ENCODE peak calls at places on chromosomes 12 and 14, in five cellular contexts. One of them, this sample, is unnamed.

GRCh38 chr14:58808828-58809227 is 171.1 kb downstream of the DACT1 start:
- DNase-seq in fibroblast of the aortic adventitia: no peak
- DNase-seq in ovary: peak
- DNase-seq in GM12865: no peak
- DNase-seq in DND-41: no peak
- DNase-seq in this sample: no peak

GRCh38 chr14:68255697-68256178 is 436.2 kb downstream of the RAD51B start:
- DNase-seq in fibroblast of the aortic adventitia: peak
- DNase-seq in ovary: no peak
- DNase-seq in GM12865: no peak
- DNase-seq in DND-41: no peak
- DNase-seq in this sample: no peak

GRCh38 chr12:124853781-124854636 is 9.7 kb downstream of the SCARB1 start:
- DNase-seq in fibroblast of the aortic adventitia: no peak
- DNase-seq in ovary: no peak
- DNase-seq in GM12865: no peak
- DNase-seq in DND-41: no peak
- DNase-seq in this sample: no peak

GRCh38 chr14:59925797-59926196 is 5.9 kb downstream of the LRRC9 start:
- DNase-seq in fibroblast of the aortic adventitia: no peak
- DNase-seq in ovary: no peak
- DNase-seq in GM12865: no peak
- DNase-seq in DND-41: no peak
- DNase-seq in this sample: no peak

GRCh38 chr14:56085471-56085870 is 32.7 kb upstream of the PELI2 start:
- DNase-seq in fibroblast of the aortic adventitia: no peak
- DNase-seq in ovary: no peak
- DNase-seq in GM12865: no peak
- DNase-seq in DND-41: no peak
- DNase-seq in this sample: no peak

GRCh38 chr14:73633115-73633514 is 11.7 kb upstream of the DNAL1 start:
- DNase-seq in fibroblast of the aortic adventitia: no peak
- DNase-seq in ovary: no peak
- DNase-seq in GM12865: no peak
- DNase-seq in DND-41: no peak
- DNase-seq in this sample: no peak

GRCh38 chr14:61678966-61679365 is 16.3 kb upstream of the HIF1A start:
- DNase-seq in fibroblast of the aortic adventitia: no peak
- DNase-seq in ovary: no peak
- DNase-seq in GM12865: no peak
- DNase-seq in DND-41: no peak
- DNase-seq in this sample: no peak

GRCh38 chr14:79448922-79449321 is 762.4 kb downstream of the DIO2 start:
- DNase-seq in fibroblast of the aortic adventitia: no peak
- DNase-seq in ovary: no peak
- DNase-seq in GM12865: no peak
- DNase-seq in DND-41: no peak
- DNase-seq in this sample: no peak

GRCh38 chr12:124588018-124588634 is 20.7 kb upstream of the NCOR2 start:
- DNase-seq in fibroblast of the aortic adventitia: no peak
- DNase-seq in ovary: no peak
- DNase-seq in GM12865: no peak
- DNase-seq in DND-41: no peak
- DNase-seq in this sample: no peak

GRCh38 chr14:51442513-51443175 is 202.6 kb downstream of the TMX1 start:
- DNase-seq in fibroblast of the aortic adventitia: peak
- DNase-seq in ovary: no peak
- DNase-seq in GM12865: no peak
- DNase-seq in DND-41: no peak
- DNase-seq in this sample: no peak

GRCh38 chr12:63937381-63938168 is 93.1 kb downstream of the SRGAP1 start:
- DNase-seq in fibroblast of the aortic adventitia: no peak
- DNase-seq in ovary: no peak
- DNase-seq in GM12865: no peak
- DNase-seq in DND-41: no peak
- DNase-seq in this sample: no peak

GRCh38 chr12:28539691-28540323 is 349.6 kb downstream of the CCDC91 start:
- DNase-seq in fibroblast of the aortic adventitia: no peak
- DNase-seq in ovary: no peak
- DNase-seq in GM12865: no peak
- DNase-seq in DND-41: no peak
- DNase-seq in this sample: no peak

GRCh38 chr14:83867871-83868270 is 1662.1 kb upstream of the FLRT2 start:
- DNase-seq in fibroblast of the aortic adventitia: no peak
- DNase-seq in ovary: peak
- DNase-seq in GM12865: no peak
- DNase-seq in DND-41: no peak
- DNase-seq in this sample: no peak

GRCh38 chr12:107903377-107904061 is 129.0 kb downstream of the ASCL4 start:
- DNase-seq in fibroblast of the aortic adventitia: no peak
- DNase-seq in ovary: peak
- DNase-seq in GM12865: peak
- DNase-seq in DND-41: no peak
- DNase-seq in this sample: peak

GRCh38 chr12:132813443-132813842 is 15.2 kb downstream of the GOLGA3 start:
- DNase-seq in fibroblast of the aortic adventitia: no peak
- DNase-seq in ovary: no peak
- DNase-seq in GM12865: peak
- DNase-seq in DND-41: no peak
- DNase-seq in this sample: no peak

GRCh38 chr12:89085421-89085820 is 266.9 kb downstream of the DUSP6 start:
- DNase-seq in fibroblast of the aortic adventitia: no peak
- DNase-seq in ovary: no peak
- DNase-seq in GM12865: no peak
- DNase-seq in DND-41: no peak
- DNase-seq in this sample: no peak

GRCh38 chr12:644293-644639 is 19.0 kb downstream of the NINJ2 start:
- DNase-seq in fibroblast of the aortic adventitia: no peak
- DNase-seq in ovary: no peak
- DNase-seq in GM12865: no peak
- DNase-seq in DND-41: no peak
- DNase-seq in this sample: no peak

GRCh38 chr14:55271572-55272414 is 572 bp downstream of the FBXO34 start:
- DNase-seq in fibroblast of the aortic adventitia: peak
- DNase-seq in ovary: peak
- DNase-seq in GM12865: peak
- DNase-seq in DND-41: peak
- DNase-seq in this sample: peak

GRCh38 chr12:66903782-66904396 is 225.0 kb upstream of the GRIP1 start:
- DNase-seq in fibroblast of the aortic adventitia: no peak
- DNase-seq in ovary: no peak
- DNase-seq in GM12865: no peak
- DNase-seq in DND-41: no peak
- DNase-seq in this sample: no peak

GRCh38 chr12:11959117-11959823 is 111.5 kb upstream of the BCL2L14 start:
- DNase-seq in fibroblast of the aortic adventitia: no peak
- DNase-seq in ovary: no peak
- DNase-seq in GM12865: peak
- DNase-seq in DND-41: no peak
- DNase-seq in this sample: no peak

GRCh38 chr14:97851438-97851995 is 1054.3 kb downstream of the VRK1 start:
- DNase-seq in fibroblast of the aortic adventitia: no peak
- DNase-seq in ovary: no peak
- DNase-seq in GM12865: no peak
- DNase-seq in DND-41: no peak
- DNase-seq in this sample: no peak

GRCh38 chr12:58288191-58288590 is 346.8 kb downstream of the ATP23 start:
- DNase-seq in fibroblast of the aortic adventitia: peak
- DNase-seq in ovary: no peak
- DNase-seq in GM12865: no peak
- DNase-seq in DND-41: no peak
- DNase-seq in this sample: no peak

GRCh38 chr14:93090826-93091583 is 24.7 kb downstream of the ITPK1 start:
- DNase-seq in fibroblast of the aortic adventitia: peak
- DNase-seq in ovary: peak
- DNase-seq in GM12865: no peak
- DNase-seq in DND-41: no peak
- DNase-seq in this sample: no peak

GRCh38 chr12:101490286-101490920 is 15.3 kb downstream of the SPIC start:
- DNase-seq in fibroblast of the aortic adventitia: no peak
- DNase-seq in ovary: no peak
- DNase-seq in GM12865: peak
- DNase-seq in DND-41: no peak
- DNase-seq in this sample: no peak

GRCh38 chr14:64337901-64338615 is 43.9 kb upstream of the ESR2 start:
- DNase-seq in fibroblast of the aortic adventitia: peak
- DNase-seq in ovary: no peak
- DNase-seq in GM12865: peak
- DNase-seq in DND-41: no peak
- DNase-seq in this sample: peak

GRCh38 chr14:54098536-54098935 is 141.9 kb upstream of the BMP4 start:
- DNase-seq in fibroblast of the aortic adventitia: no peak
- DNase-seq in ovary: no peak
- DNase-seq in GM12865: no peak
- DNase-seq in DND-41: no peak
- DNase-seq in this sample: no peak

GRCh38 chr12:80264386-80264785 is 165.0 kb downstream of the OTOGL start:
- DNase-seq in fibroblast of the aortic adventitia: peak
- DNase-seq in ovary: no peak
- DNase-seq in GM12865: no peak
- DNase-seq in DND-41: no peak
- DNase-seq in this sample: no peak

GRCh38 chr12:5944053-5944452 is 1.0 kb downstream of the ANO2 start:
- DNase-seq in fibroblast of the aortic adventitia: no peak
- DNase-seq in ovary: no peak
- DNase-seq in GM12865: no peak
- DNase-seq in DND-41: no peak
- DNase-seq in this sample: no peak

GRCh38 chr14:32396874-32397273 is 67.8 kb downstream of the AKAP6 start:
- DNase-seq in fibroblast of the aortic adventitia: no peak
- DNase-seq in ovary: no peak
- DNase-seq in GM12865: no peak
- DNase-seq in DND-41: no peak
- DNase-seq in this sample: no peak

GRCh38 chr12:119225454-119225853 is 46.7 kb downstream of the HSPB8 start:
- DNase-seq in fibroblast of the aortic adventitia: no peak
- DNase-seq in ovary: no peak
- DNase-seq in GM12865: peak
- DNase-seq in DND-41: no peak
- DNase-seq in this sample: no peak
- TF ChIP-seq CTCF in fibroblast of the aortic adventitia: no peak
- TF ChIP-seq CTCF in ovary: no peak
- TF ChIP-seq CTCF in GM12865: no peak
- TF ChIP-seq CTCF in DND-41: no peak
- TF ChIP-seq CTCF in this sample: no peak

DNA sequence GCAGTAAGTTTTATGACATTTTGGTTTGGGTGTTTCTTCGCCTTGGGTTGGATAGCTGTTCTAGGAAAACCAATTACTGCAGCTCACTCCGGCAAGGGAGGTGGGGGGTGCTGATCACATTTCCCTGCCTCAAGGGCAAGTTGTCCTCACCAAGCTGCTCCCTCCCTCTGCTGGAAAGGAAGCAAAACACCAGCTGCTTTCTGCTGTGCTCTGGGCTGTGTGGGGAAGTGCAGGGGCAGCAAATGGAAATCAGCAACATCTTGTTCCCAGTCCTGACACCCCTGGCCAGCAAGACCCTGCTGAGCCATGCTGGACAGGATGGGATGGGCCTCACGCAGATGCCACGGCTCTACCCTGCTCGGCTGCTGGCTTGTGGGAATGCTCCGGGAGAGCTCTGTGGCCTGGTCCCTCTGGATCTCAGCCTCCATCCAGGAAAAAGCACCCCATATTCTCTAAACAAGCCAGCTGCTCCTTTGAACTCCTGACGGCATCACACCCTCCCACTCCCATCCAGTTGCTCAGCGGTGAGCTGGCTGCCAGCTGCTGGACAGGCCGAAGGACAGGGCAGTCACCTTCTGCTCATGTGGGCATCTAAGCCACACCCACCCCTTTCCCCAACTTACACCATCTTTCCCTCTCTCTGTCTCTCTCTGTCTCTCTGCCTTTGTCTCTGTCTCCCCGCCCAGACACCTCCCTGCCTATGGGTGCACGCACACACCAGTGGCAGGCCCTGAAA is 52.4 kb upstream of the EIF5 start:
- DNase-seq in fibroblast of the aortic adventitia: peak
- DNase-seq in ovary: peak
- DNase-seq in GM12865: no peak
- DNase-seq in DND-41: no peak
- DNase-seq in this sample: no peak
- TF ChIP-seq CTCF in fibroblast of the aortic adventitia: peak
- TF ChIP-seq CTCF in ovary: peak
- TF ChIP-seq CTCF in GM12865: no peak
- TF ChIP-seq CTCF in DND-41: no peak
- TF ChIP-seq CTCF in this sample: no peak

GRCh38 chr14:74801396-74801795 is 38.3 kb downstream of the YLPM1 start:
- DNase-seq in fibroblast of the aortic adventitia: no peak
- DNase-seq in ovary: no peak
- DNase-seq in GM12865: no peak
- DNase-seq in DND-41: no peak
- DNase-seq in this sample: no peak

GRCh38 chr14:74799765-74800164 is 36.6 kb downstream of the YLPM1 start:
- DNase-seq in fibroblast of the aortic adventitia: no peak
- DNase-seq in ovary: no peak
- DNase-seq in GM12865: no peak
- DNase-seq in DND-41: no peak
- DNase-seq in this sample: no peak

GRCh38 chr14:74800780-74801179 is 37.7 kb downstream of the YLPM1 start:
- DNase-seq in fibroblast of the aortic adventitia: no peak
- DNase-seq in ovary: no peak
- DNase-seq in GM12865: no peak
- DNase-seq in DND-41: no peak
- DNase-seq in this sample: no peak

GRCh38 chr14:74804219-74804825 is 41.2 kb downstream of the YLPM1 start:
- DNase-seq in fibroblast of the aortic adventitia: peak
- DNase-seq in ovary: no peak
- DNase-seq in GM12865: peak
- DNase-seq in DND-41: peak
- DNase-seq in this sample: peak
- TF ChIP-seq CTCF in fibroblast of the aortic adventitia: peak
- TF ChIP-seq CTCF in ovary: peak
- TF ChIP-seq CTCF in GM12865: peak
- TF ChIP-seq CTCF in DND-41: peak
- TF ChIP-seq CTCF in this sample: peak

GRCh38 chr12:115830070-115830469 is 447.4 kb downstream of the MED13L start:
- DNase-seq in fibroblast of the aortic adventitia: no peak
- DNase-seq in ovary: no peak
- DNase-seq in GM12865: no peak
- DNase-seq in DND-41: no peak
- DNase-seq in this sample: no peak
- TF ChIP-seq CTCF in fibroblast of the aortic adventitia: no peak
- TF ChIP-seq CTCF in ovary: no peak
- TF ChIP-seq CTCF in GM12865: no peak
- TF ChIP-seq CTCF in DND-41: no peak
- TF ChIP-seq CTCF in this sample: no peak